ENCODE peak calls at places on chromosome 12, in seven cellular contexts. P, N, W, S, I, C and U are unnamed samples. For H3K36me3, the result is how much of the 10 kb centered on the place peaks cover.

GRCh38 chr12:49643961-49644619 is 20.7 kb downstream of the PRPF40B start:
- DNase-seq in W (no peak), P (no peak), I (no peak), S (no peak), N (no peak), C (no peak), U (no peak)

GRCh38 chr12:28780096-28780495 is 369.0 kb upstream of the FAR2 start:
- DNase-seq in S (peak), C (no peak), P (no peak), I (no peak), W (peak), N (no peak), U (no peak)

GRCh38 chr12:54026640-54027441 is 1.4 kb upstream of the HOXC6 start:
- DNase-seq in W (no peak), I (no peak), S (no peak), P (no peak), C (no peak), N (no peak), U (no peak)

GRCh38 chr12:13981296-13981962 is at the start of gene GRIN2B:
- DNase-seq in W (no peak), C (no peak), N (no peak), P (no peak), I (no peak), S (no peak), U (no peak)

GRCh38 chr12:130457215-130457614 is 119.5 kb downstream of the PIWIL1 start:
- DNase-seq in W (no peak), P (no peak), N (no peak), S (no peak), I (no peak), C (no peak), U (no peak)

GRCh38 chr12:116474331-116474730 is 84.8 kb upstream of the MAP1LC3B2 start:
- DNase-seq in I (no peak), N (no peak), S (no peak), C (no peak), W (no peak), P (no peak), U (no peak)

GRCh38 chr12:18242380-18243089 is 18.8 kb upstream of the PIK3C2G start:
- DNase-seq in W (no peak), N (no peak), P (peak), I (no peak), C (no peak), S (peak), U (no peak)

GRCh38 chr12:51195841-51196240 is 22.0 kb downstream of the POU6F1 start:
- DNase-seq in N (no peak), P (no peak), C (no peak), I (no peak), S (no peak), W (no peak), U (no peak)

GRCh38 chr12:62861586-62861985 is 73.4 kb downstream of the PPM1H start:
- DNase-seq in C (no peak), S (no peak), I (no peak), W (no peak), N (no peak), P (no peak), U (no peak)

GRCh38 chr12:25155031-25155576 is 39.9 kb downstream of the DNAI7 start:
- DNase-seq in S (peak), N (no peak), I (no peak), C (no peak), W (no peak), P (no peak), U (no peak)

GRCh38 chr12:54660320-54660962 is 12.3 kb upstream of the DCD start:
- DNase-seq in W (no peak), I (no peak), P (peak), C (no peak), S (no peak), N (peak), U (peak)

GRCh38 chr12:70920251-70920851 is at the start of gene PTPRR:
- DNase-seq in C (no peak), W (no peak), N (no peak), I (peak), S (no peak), P (no peak), U (no peak)

GRCh38 chr12:91778091-91778819 is 367.4 kb downstream of the BTG1 start:
- DNase-seq in P (no peak), S (no peak), N (no peak), W (no peak), I (no peak), C (no peak), U (no peak)

GRCh38 chr12:53518381-53518780 is 11.1 kb upstream of the NPFF start:
- DNase-seq in N (no peak), P (no peak), S (no peak), C (no peak), W (no peak), I (no peak), U (no peak)

GRCh38 chr12:45615268-45615667 is 114.2 kb upstream of the ARID2 start:
- DNase-seq in I (no peak), N (no peak), C (no peak), S (no peak), W (no peak), P (no peak), U (no peak)

GRCh38 chr12:87439990-87440827 is 589.0 kb downstream of the C12orf50 start:
- DNase-seq in N (no peak), C (no peak), P (peak), I (peak), S (no peak), W (peak), U (peak)

GRCh38 chr12:42477931-42478330 is 111.6 kb downstream of the PRICKLE1 start:
- DNase-seq in S (no peak), N (no peak), W (no peak), I (no peak), C (no peak), P (no peak), U (no peak)

GRCh38 chr12:90548595-90548994 is 406.4 kb downstream of the CCER1 start:
- DNase-seq in N (no peak), P (no peak), S (no peak), C (no peak), I (no peak), W (no peak), U (no peak)

GRCh38 chr12:116015525-116015924 is 262.0 kb downstream of the MED13L start:
- DNase-seq in P (no peak), W (peak), S (peak), I (no peak), C (no peak), N (no peak), U (no peak)

GRCh38 chr12:114921796-114922195 is 237.8 kb upstream of the TBX3 start:
- DNase-seq in I (no peak), C (no peak), W (no peak), P (no peak), S (no peak), N (no peak), U (no peak)

GRCh38 chr12:58668233-58668632 is 252.1 kb downstream of the LRIG3 start:
- DNase-seq in N (no peak), P (no peak), S (no peak), C (no peak), I (no peak), W (no peak), U (no peak)

DNA sequence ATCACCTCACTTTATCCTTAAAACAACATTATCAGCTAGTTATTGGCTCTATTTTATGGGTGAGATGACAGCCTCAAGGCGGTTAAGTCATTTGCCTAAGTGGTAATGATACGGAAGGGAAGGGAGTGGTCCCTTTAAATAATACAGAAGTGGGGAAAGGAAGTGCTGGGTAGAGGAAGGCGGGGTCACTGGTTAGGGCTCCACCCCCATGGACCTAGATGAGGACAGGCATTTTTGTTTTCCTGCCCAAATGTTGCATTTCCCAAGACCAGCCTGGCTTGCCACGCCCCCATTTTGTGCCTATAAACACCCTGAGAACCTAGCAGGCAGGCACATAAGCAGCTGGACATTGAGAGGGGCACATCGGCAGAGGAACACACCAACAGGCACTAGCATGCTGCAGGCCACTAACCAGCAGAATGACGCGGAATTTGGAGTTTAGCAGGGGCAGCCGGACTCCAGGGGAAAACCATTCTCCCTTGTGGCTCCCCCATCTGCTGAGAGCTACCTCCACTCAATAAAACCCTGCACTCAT is 100.9 kb downstream of the EPS8 start:
- DNase-seq in C (no peak), S (no peak), P (peak), N (peak), W (peak), I (peak), U (no peak)
- TF ChIP-seq POLR2A in C (no peak), S (no peak), P (no peak), N (no peak), W (peak), I (peak), U (no peak)

GRCh38 chr12:108647199-108647935 is 13.7 kb upstream of the SELPLG start:
- DNase-seq in I (no peak), C (no peak), W (no peak), N (no peak), S (no peak), P (no peak), U (no peak)
- H3K36me3 ChIP-seq in I (under half), C (under half), W (under half), N (half or more), S (under half), P (half or more), U (under half)

DNA sequence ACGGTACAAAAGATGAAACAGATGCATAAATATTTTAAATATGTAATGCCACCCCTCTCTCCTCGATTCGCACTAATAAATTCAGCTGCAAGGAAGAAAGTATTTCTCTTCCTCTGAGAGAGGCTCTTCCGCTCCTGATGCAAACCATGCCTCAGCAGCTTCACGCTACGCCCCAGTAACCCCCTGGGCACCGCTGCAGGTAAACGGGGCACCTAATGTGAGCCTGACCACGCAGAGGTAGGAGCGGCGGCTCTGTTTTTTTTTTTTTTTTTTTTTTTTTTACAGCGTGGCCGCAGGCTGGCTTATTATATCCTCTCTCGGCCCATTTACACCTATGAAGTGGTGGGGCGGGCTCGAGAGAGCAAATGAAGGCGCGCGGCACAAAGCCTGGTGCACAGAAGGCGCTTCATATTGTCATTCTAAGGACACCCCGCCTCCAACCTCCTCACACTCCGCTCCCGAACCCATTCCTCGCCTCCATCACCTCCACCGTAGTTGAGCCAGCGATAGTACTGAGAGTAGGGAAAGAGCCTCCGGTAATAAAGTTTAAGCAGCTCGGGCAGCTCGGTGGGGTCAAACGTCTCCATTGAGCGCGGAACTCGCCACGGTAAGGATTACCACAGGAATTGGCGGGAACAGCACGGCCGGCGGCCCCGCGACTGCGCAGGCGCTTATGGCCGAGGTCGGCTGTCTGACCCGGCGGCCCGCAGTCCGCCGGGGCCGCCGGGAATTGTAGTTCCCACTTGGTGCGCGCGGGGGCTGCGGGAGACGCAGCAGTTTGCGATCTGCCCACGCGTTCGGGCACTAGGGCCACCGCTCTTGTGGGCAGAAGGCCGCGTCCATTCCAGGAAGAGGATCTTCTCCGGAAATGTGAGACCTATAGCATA is at the start of gene PRIM1:
- DNase-seq in I (peak), W (peak), C (no peak), P (peak), S (peak), N (peak), U (peak)
- TF ChIP-seq POLR2A in I (peak), W (peak), C (no peak), P (no peak), S (peak), N (peak), U (peak)

GRCh38 chr12:124927325-124928094 is 13.1 kb upstream of the UBC start:
- DNase-seq in C (peak), N (peak), P (peak), S (peak), I (peak), W (peak), U (peak)

GRCh38 chr12:124929649-124930419 is 15.4 kb upstream of the UBC start:
- DNase-seq in I (no peak), N (no peak), C (no peak), S (no peak), P (no peak), W (no peak), U (no peak)

GRCh38 chr12:124930576-124930975 is 16.1 kb upstream of the UBC start:
- DNase-seq in N (no peak), C (no peak), I (no peak), P (no peak), W (no peak), S (no peak), U (no peak)

GRCh38 chr12:124928912-124929530 is 14.6 kb upstream of the UBC start:
- DNase-seq in W (no peak), N (no peak), P (no peak), S (no peak), I (no peak), C (peak), U (peak)

GRCh38 chr12:124928095-124928911 is 13.9 kb upstream of the UBC start:
- DNase-seq in S (no peak), I (peak), N (peak), C (peak), W (peak), P (peak), U (peak)
- H3K36me3 ChIP-seq in S (under half), I (under half), N (under half), C (under half), W (under half), P (under half), U (under half)

GRCh38 chr12:67659296-67659695 is 10.8 kb downstream of the DYRK2 start:
- DNase-seq in S (no peak), I (no peak), N (no peak), C (no peak), P (no peak), W (no peak), U (no peak)

GRCh38 chr12:67661311-67662011 is 12.9 kb downstream of the DYRK2 start:
- DNase-seq in N (no peak), W (no peak), C (no peak), P (no peak), S (no peak), I (no peak), U (no peak)

GRCh38 chr12:67663121-67663520 is 14.6 kb downstream of the DYRK2 start:
- DNase-seq in W (no peak), C (no peak), N (no peak), P (no peak), I (no peak), S (no peak), U (no peak)

GRCh38 chr12:67655829-67656614 is 7.5 kb downstream of the DYRK2 start:
- DNase-seq in S (no peak), W (no peak), N (peak), C (no peak), I (no peak), P (no peak), U (no peak)

DNA sequence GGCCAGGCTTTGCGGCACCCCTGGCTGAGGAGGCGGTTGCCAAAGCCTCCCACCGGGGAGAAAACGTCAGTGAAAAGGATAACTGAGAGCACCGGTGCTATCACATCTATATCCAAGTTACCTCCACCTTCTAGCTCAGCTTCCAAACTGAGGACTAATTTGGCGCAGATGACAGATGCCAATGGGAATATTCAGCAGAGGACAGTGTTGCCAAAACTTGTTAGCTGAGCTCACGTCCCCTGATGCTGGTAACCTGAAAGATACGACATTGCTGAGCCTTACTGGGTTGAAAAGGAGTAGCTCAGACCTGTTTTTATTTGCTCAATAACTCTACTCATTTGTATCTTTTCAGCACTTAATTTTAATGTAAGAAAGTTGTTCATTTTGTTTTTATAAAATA is 9.9 kb downstream of the DYRK2 start:
- DNase-seq in P (no peak), C (no peak), W (no peak), N (no peak), S (no peak), I (no peak), U (no peak)
- TF ChIP-seq POLR2A in P (no peak), C (no peak), W (no peak), N (no peak), S (no peak), I (no peak), U (no peak)

GRCh38 chr12:68896881-68897540 is 36.0 kb downstream of the CPM start:
- DNase-seq in C (no peak), P (no peak), W (no peak), N (no peak), I (no peak), S (no peak), U (no peak)
- H3K36me3 ChIP-seq in C (under half), P (under half), W (under half), N (under half), I (under half), S (under half), U (under half)

DNA sequence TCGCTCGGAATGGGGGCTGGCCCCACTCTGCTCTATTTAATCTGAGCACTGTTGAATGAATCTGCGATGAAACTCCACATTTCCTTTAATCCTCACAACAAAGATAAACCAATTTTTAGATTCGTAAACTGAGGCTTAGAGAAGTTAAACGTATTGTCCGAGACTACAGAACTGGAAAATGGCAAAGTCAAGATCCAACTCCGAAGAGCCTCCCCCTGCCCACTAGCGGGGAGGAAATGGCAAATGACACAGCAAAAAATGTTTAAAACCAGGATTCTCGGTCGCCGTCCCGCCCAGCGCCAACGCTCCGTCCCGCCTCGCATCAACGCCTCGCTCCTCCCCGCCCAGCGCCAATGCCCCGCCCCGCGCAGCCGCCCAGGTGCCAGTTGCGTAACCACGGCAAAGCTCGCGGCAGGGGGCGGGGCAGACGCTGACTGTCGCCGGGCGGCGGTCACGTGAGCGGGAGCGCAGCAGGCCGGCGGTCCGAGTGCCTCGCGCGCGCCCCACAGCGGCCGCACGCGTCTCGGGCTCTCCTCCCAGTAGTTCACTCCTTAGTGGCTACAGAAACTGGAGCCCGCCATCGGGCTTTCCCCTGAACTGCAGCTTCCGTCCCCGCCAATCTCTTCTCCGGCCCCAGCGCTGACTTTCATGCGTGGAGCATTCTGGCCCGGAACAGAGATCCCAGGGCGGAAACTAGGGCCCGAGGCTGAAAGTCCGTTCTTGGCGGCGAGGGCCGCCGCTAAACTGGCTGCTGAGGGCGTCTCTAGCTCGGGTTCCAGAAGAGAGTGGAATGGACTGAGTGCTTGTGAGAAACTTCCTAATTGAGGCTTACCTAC is 13.6 kb upstream of the LRRC23 start:
- DNase-seq in S (peak), I (peak), C (peak), P (peak), N (peak), W (peak), U (peak)
- TF ChIP-seq POLR2A in S (peak), I (peak), C (no peak), P (peak), N (peak), W (peak), U (peak)

DNA sequence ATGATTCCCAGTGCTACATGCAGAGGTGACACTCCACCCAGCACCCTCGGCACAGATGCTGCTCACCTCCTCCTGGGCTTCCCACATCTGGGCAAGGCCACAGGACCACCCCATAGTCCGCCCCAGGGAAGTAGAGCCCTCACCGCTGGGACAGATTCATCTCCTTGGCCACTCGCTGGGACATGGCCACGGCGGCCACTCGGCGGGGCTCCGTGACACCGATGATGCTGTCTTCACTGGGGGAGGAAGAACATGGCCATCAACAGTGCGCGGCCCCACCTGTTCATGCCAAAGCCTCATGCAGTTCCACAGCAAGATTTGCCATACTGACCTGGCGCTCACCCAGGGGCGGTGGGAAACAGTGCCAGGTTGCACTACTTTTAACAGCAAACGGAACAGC is 13.7 kb downstream of the DHX37 start:
- DNase-seq in I (no peak), C (no peak), P (no peak), N (no peak), S (no peak), W (no peak), U (no peak)
- H3K36me3 ChIP-seq in I (under half), C (under half), P (half or more), N (half or more), S (under half), W (half or more), U (under half)